ENCODE peak calls at places on chromosomes 5 and 9, in five cellular contexts. W, Z, H, J and T are unnamed samples.

GRCh38 chr9:21591221-21592062 is 109.3 kb upstream of the IFNE start:
- DNase-seq in Z (no peak), H (peak; percentile 99), W (peak; percentile 89), J (no peak), T (peak; percentile 98)

GRCh38 chr5:55691265-55692105 is 20.6 kb downstream of the SLC38A9 start:
- DNase-seq in W (no peak), H (peak; percentile 68), J (no peak), Z (no peak), T (peak; percentile 62)

GRCh38 chr5:151923865-151924264 is 786 bp downstream of the GLRA1 start:
- DNase-seq in W (no peak), H (peak; percentile 18), J (no peak), Z (no peak), T (peak; percentile 1)

GRCh38 chr9:37953204-37953774 is 49.4 kb upstream of the SLC25A51 start:
- DNase-seq in H (no peak), J (no peak), W (no peak), Z (no peak), T (no peak)

GRCh38 chr9:105243015-105243686 is 1.3 kb upstream of the SLC44A1 start:
- DNase-seq in Z (no peak), H (peak; percentile 83), J (no peak), W (peak; percentile 48), T (peak; percentile 75)

GRCh38 chr5:5736007-5736406 is 313.5 kb downstream of the ICE1 start:
- DNase-seq in Z (no peak), H (no peak), W (no peak), J (no peak), T (no peak)

GRCh38 chr9:136668983-136669790 is 6.5 kb downstream of the EGFL7 start:
- DNase-seq in J (no peak), H (no peak), W (no peak), Z (no peak), T (no peak)

GRCh38 chr9:92607088-92607487 is 62.8 kb downstream of the IPPK start:
- DNase-seq in W (peak; percentile 30), Z (no peak), J (no peak), H (peak; percentile 89), T (no peak)

GRCh38 chr9:127733609-127734008 is 1.5 kb downstream of the TOR2A start:
- DNase-seq in J (no peak), W (no peak), Z (no peak), H (no peak), T (no peak)

GRCh38 chr5:75046366-75047142 is 5.8 kb downstream of the GCNT4 start:
- DNase-seq in J (no peak), H (no peak), Z (no peak), W (no peak), T (no peak)

GRCh38 chr9:12290166-12290869 is 402.9 kb upstream of the TYRP1 start:
- DNase-seq in J (no peak), Z (no peak), W (no peak), H (no peak), T (no peak)

GRCh38 chr9:12289711-12290110 is 403.5 kb upstream of the TYRP1 start:
- DNase-seq in J (no peak), W (no peak), H (no peak), Z (no peak), T (no peak)
- H3K4me3 ChIP-seq in J (no peak overlapping the region), W (no peak overlapping the region), H (no peak overlapping the region), Z (no peak overlapping the region), T (no peak overlapping the region)

GRCh38 chr5:79109527-79110492 is 1.8 kb upstream of the BHMT start:
- DNase-seq in W (no peak), J (no peak), H (peak; percentile 16), Z (no peak), T (no peak)
- TF ChIP-seq CTCF in W (peak; percentile 56), J (no peak), H (peak; percentile 39), Z (peak; percentile 70), T (peak; percentile 6)

GRCh38 chr9:5510360-5510931 is at the start of gene PDCD1LG2:
- DNase-seq in W (peak; percentile 27), Z (no peak), H (peak; percentile 88), J (no peak), T (peak; percentile 72)
- H3K4me3 ChIP-seq in W (peak within 1 kb of the TSS; percentile 40), Z (peak within 1 kb of the TSS; percentile 3), H (peak within 1 kb of the TSS; percentile 59), J (peak within 1 kb of the TSS; percentile 13), T (peak within 1 kb of the TSS; percentile 48)

GRCh38 chr5:109907751-109908150 is 218.0 kb downstream of the MAN2A1 start:
- DNase-seq in H (peak; percentile 50), J (no peak), W (peak; percentile 63), Z (no peak), T (peak; percentile 78)
- TF ChIP-seq CTCF in H (no peak), J (no peak), W (no peak), Z (no peak), T (no peak)

GRCh38 chr9:134494273-134494815 is 147.3 kb upstream of the COL5A1 start:
- DNase-seq in Z (no peak), W (no peak), H (no peak), J (no peak), T (no peak)

GRCh38 chr9:134492721-134493470 is 148.7 kb upstream of the COL5A1 start:
- DNase-seq in Z (no peak), W (no peak), J (peak; percentile 38), H (peak; percentile 14), T (no peak)

GRCh38 chr9:134492281-134492691 is 149.3 kb upstream of the COL5A1 start:
- DNase-seq in Z (peak; percentile 54), J (peak; percentile 67), W (peak; percentile 83), H (peak; percentile 72), T (peak; percentile 97)

GRCh38 chr9:134494905-134495304 is 146.7 kb upstream of the COL5A1 start:
- DNase-seq in H (no peak), J (no peak), W (no peak), Z (no peak), T (no peak)

DNA sequence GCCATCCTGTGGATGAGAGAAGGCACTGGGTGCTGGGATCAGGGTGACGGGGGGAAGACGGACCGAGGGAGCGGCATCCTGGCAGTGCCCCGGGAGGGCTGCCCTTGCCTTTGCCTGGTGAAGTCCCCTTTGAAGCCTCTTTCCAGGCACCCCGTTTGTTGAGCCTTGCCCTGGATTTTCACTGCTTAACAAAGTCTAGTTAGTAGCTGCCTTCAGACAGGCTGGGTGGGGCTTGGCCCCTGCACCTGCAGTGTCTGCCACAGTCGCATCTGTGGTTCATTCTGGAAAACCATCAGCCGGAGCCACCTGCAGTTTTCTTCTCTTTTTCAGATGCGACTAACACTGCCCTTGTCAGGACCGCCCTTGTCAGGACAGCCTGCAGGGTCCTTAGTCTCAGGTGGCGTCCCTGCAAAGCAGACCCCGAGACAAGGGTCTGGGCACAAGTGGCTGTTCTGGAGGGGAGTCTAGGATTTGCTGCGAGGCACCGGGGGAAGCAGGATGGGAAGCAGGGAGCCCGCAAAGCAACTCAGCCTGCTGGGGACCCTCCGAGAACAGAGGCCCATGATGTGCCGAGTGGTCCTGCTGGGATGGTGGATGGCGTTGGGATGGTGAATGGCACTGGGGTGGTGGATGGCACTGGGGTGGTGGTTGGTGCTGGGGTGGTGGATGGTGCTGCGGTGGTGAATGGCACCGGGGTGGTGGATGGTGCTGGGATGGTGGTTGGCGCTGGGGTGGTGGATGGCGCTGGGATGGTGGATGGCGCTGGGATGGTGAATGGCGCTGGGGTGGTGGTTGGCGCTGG is 147.9 kb upstream of the COL5A1 start:
- DNase-seq in H (no peak), Z (no peak), W (no peak), J (no peak), T (no peak)
- H3K4me3 ChIP-seq in H (no peak overlapping the region), Z (no peak overlapping the region), W (no peak overlapping the region), J (no peak overlapping the region), T (no peak overlapping the region)